ENCODE peak calls at places on chromosome 2, in ten cellular contexts. I, M, H, O, V, F, L, A, N and J are unnamed samples.

GRCh38 chr2:96345403-96345802 is 9.8 kb downstream of the NCAPH start:
- DNase-seq in V (peak), F (peak), I (no peak), N (no peak), L (no peak), A (no peak), O (no peak), M (no peak), H (no peak), J (no peak)

GRCh38 chr2:188979730-188980123 is 5.6 kb downstream of the COL3A1 start:
- DNase-seq in M (no peak), N (no peak), V (no peak), A (no peak), L (no peak), I (no peak), F (peak), H (no peak), O (no peak), J (no peak)

GRCh38 chr2:230871361-230872150 is 6.8 kb downstream of the ITM2C start:
- DNase-seq in N (no peak), M (no peak), V (no peak), O (no peak), L (no peak), A (peak), I (no peak), F (no peak), H (no peak), J (no peak)

GRCh38 chr2:172446524-172447063 is 19.2 kb downstream of the ITGA6 start:
- DNase-seq in V (no peak), F (no peak), H (no peak), O (no peak), A (no peak), L (no peak), N (no peak), I (no peak), M (no peak), J (no peak)

GRCh38 chr2:109304248-109304647 is 175.2 kb downstream of the SH3RF3 start:
- DNase-seq in M (no peak), F (no peak), H (no peak), L (no peak), A (no peak), V (no peak), I (no peak), N (no peak), O (no peak), J (no peak)

GRCh38 chr2:63701406-63701805 is 112.6 kb downstream of the MDH1 start:
- DNase-seq in H (no peak), F (no peak), O (no peak), V (no peak), I (no peak), N (no peak), M (no peak), L (no peak), A (no peak), J (no peak)

GRCh38 chr2:238389985-238390682 is 36.6 kb upstream of the ASB1 start:
- DNase-seq in N (no peak), M (no peak), A (no peak), V (no peak), L (no peak), O (no peak), H (no peak), I (no peak), F (peak), J (peak)

GRCh38 chr2:216657963-216658362 is 24.7 kb downstream of the IGFBP2 start:
- DNase-seq in A (no peak), M (no peak), I (no peak), V (no peak), F (peak), N (no peak), L (no peak), H (no peak), O (no peak), J (no peak)

GRCh38 chr2:135797497-135798274 is 39.3 kb downstream of the LCT start:
- DNase-seq in I (peak), N (peak), V (peak), L (peak), A (peak), M (peak), H (peak), F (peak), O (peak), J (peak)

GRCh38 chr2:11726384-11726783 is 20.0 kb upstream of the LPIN1 start:
- DNase-seq in A (no peak), H (no peak), F (no peak), O (no peak), N (no peak), L (no peak), M (no peak), I (no peak), V (no peak), J (no peak)

GRCh38 chr2:40421643-40422297 is 30.1 kb downstream of the SLC8A1 start:
- DNase-seq in V (no peak), F (no peak), M (no peak), L (no peak), A (no peak), H (no peak), O (no peak), I (no peak), N (no peak), J (no peak)

GRCh38 chr2:17591846-17592245 is 51.4 kb downstream of the VSNL1 start:
- DNase-seq in V (no peak), M (no peak), L (no peak), A (no peak), H (no peak), N (no peak), O (no peak), F (no peak), I (no peak), J (no peak)

GRCh38 chr2:55901322-55901721 is 22.3 kb downstream of the EFEMP1 start:
- DNase-seq in O (no peak), V (no peak), F (peak), I (no peak), A (no peak), M (no peak), N (no peak), L (no peak), H (no peak), J (peak)

GRCh38 chr2:195498176-195498575 is 158.8 kb upstream of the SLC39A10 start:
- DNase-seq in V (peak), H (no peak), O (no peak), F (peak), M (no peak), L (peak), N (no peak), I (no peak), A (no peak), J (peak)

GRCh38 chr2:135997380-135997779 is 12.0 kb upstream of the DARS1 start:
- DNase-seq in A (peak), V (peak), H (peak), N (no peak), M (peak), I (no peak), L (no peak), F (no peak), O (no peak), J (no peak)

GRCh38 chr2:174590346-174590745 is 7.3 kb downstream of the WIPF1 start:
- DNase-seq in N (no peak), H (no peak), M (no peak), O (no peak), V (no peak), I (no peak), L (no peak), A (no peak), F (no peak), J (no peak)

GRCh38 chr2:230658577-230658876 is 54.1 kb upstream of the CAB39 start:
- DNase-seq in H (no peak), L (no peak), M (no peak), O (no peak), I (no peak), N (no peak), F (no peak), V (no peak), A (no peak), J (no peak)

GRCh38 chr2:98634406-98635092 is 26.2 kb downstream of the UNC50 start:
- DNase-seq in O (no peak), A (no peak), N (no peak), F (peak), I (no peak), V (peak), M (peak), H (no peak), L (no peak), J (peak)

GRCh38 chr2:42071762-42072161 is 23.9 kb downstream of the PKDCC start:
- DNase-seq in M (no peak), I (no peak), O (no peak), A (no peak), V (no peak), N (no peak), H (no peak), F (no peak), L (no peak), J (no peak)

GRCh38 chr2:128365217-128365905 is 46.7 kb upstream of the HS6ST1 start:
- DNase-seq in O (no peak), M (no peak), A (no peak), H (no peak), N (no peak), L (no peak), V (peak), I (no peak), F (no peak), J (no peak)

GRCh38 chr2:176099737-176100546 is at the start of gene HOXD12:
- DNase-seq in N (no peak), F (no peak), I (no peak), A (no peak), M (no peak), O (no peak), V (no peak), H (no peak), L (no peak), J (no peak)

GRCh38 chr2:46364797-46365457 is 67.7 kb downstream of the EPAS1 start:
- DNase-seq in A (no peak), H (peak), F (peak), M (peak), N (peak), V (peak), O (no peak), I (peak), L (no peak), J (peak)

GRCh38 chr2:65380243-65380642 is 52.2 kb downstream of the SPRED2 start:
- DNase-seq in H (no peak), L (no peak), N (no peak), M (no peak), I (no peak), A (no peak), O (no peak), V (no peak), F (no peak), J (peak)

GRCh38 chr2:127079358-127079920 is 27.5 kb downstream of the BIN1 start:
- DNase-seq in L (no peak), M (no peak), F (no peak), A (no peak), N (no peak), H (no peak), I (no peak), V (no peak), O (no peak), J (no peak)

GRCh38 chr2:55460562-55460961 is 40.9 kb upstream of the CCDC88A start:
- DNase-seq in V (no peak), M (no peak), L (no peak), N (no peak), H (no peak), O (no peak), I (no peak), A (no peak), F (peak), J (peak)

GRCh38 chr2:165762723-165763122 is 31.3 kb downstream of the GALNT3 start:
- DNase-seq in A (no peak), V (no peak), F (no peak), O (no peak), H (no peak), M (no peak), L (no peak), N (no peak), I (no peak), J (peak)

GRCh38 chr2:34291076-34291475 is 692.0 kb upstream of the FAM98A start:
- DNase-seq in N (no peak), M (no peak), L (no peak), O (no peak), H (no peak), I (no peak), F (no peak), A (no peak), V (no peak), J (no peak)

GRCh38 chr2:166539340-166540162 is 45.5 kb upstream of the SCN7A start:
- DNase-seq in A (peak), I (peak), N (peak), M (peak), V (no peak), O (no peak), F (peak), L (no peak), H (peak), J (peak)

GRCh38 chr2:107072150-107072940 is 186.4 kb upstream of the ST6GAL2 start:
- DNase-seq in H (no peak), N (no peak), I (no peak), M (no peak), F (peak), L (no peak), V (no peak), A (no peak), O (no peak), J (no peak)

GRCh38 chr2:215848679-215849078 is 164.7 kb downstream of the MREG start:
- DNase-seq in F (no peak), H (no peak), A (no peak), L (no peak), I (no peak), N (no peak), M (no peak), O (no peak), V (no peak), J (no peak)

GRCh38 chr2:18378020-18378653 is 182.3 kb downstream of the RDH14 start:
- DNase-seq in A (peak), M (peak), O (no peak), H (peak), I (peak), N (no peak), L (peak), V (peak), F (peak), J (peak)

GRCh38 chr2:196535742-196536141 is 103.8 kb upstream of the CCDC150 start:
- DNase-seq in O (no peak), A (no peak), M (no peak), I (no peak), V (no peak), H (no peak), N (no peak), F (peak), L (no peak), J (peak)

GRCh38 chr2:172869861-172870260 is 134.2 kb downstream of the RAPGEF4 start:
- DNase-seq in A (no peak), L (no peak), F (no peak), I (no peak), O (no peak), N (no peak), H (no peak), V (no peak), M (no peak), J (no peak)

GRCh38 chr2:36663851-36664715 is 32.4 kb upstream of the VIT start:
- DNase-seq in A (no peak), M (no peak), F (peak), V (no peak), L (no peak), O (no peak), N (peak), H (no peak), I (peak), J (peak)

GRCh38 chr2:23135481-23136100 is 249.4 kb upstream of the KLHL29 start:
- DNase-seq in L (no peak), M (peak), V (peak), F (no peak), H (no peak), O (no peak), N (no peak), I (peak), A (no peak), J (peak)

DNA sequence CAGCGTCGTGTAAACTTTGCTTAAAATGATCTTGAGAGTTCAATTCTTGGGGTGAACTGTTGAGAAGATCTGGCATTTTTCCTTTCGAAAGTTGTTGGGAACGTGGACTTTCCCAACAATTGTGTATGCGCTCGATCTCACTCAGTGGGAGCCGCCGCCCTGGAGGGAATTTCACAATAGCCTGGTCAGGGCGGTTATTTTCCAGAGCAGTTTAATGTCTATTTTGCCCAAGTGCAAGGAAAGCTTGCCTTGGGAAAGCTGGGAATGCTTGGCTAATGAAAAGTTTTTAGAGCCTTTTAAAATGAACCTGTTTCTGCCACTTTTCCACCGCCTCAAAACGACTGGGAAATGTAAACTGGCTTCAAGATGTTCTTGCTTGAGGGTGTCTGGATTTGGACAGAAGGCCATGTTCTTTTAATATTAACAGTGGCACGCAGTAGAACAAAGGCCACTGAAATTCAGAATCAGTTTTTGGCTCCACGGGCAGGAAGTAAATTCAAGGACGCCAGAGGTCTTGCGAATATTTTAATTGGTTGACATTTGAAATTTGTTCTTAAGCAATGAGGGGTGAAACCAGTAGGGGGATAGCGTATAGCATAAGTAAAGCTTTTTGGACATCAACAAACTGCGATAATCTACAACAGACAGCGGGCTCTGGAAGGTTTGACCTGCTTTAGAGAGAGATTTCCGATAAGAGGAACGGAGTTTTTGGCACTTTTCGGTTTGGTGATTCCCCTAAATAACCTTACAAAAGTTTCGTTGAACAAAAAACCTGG is 1.2 kb downstream of the CFLAR start:
- DNase-seq in A (no peak), M (no peak), O (no peak), H (no peak), V (no peak), I (peak), N (peak), F (peak), L (no peak), J (peak)
- TF ChIP-seq CTCF in A (peak), M (no peak), O (no peak), H (peak), V (no peak), I (peak), N (peak), F (peak), L (peak), J (peak)

GRCh38 chr2:58215429-58215828 is 25.7 kb downstream of the FANCL start:
- DNase-seq in M (no peak), N (no peak), V (no peak), I (no peak), O (no peak), L (no peak), H (no peak), F (peak), A (no peak), J (no peak)
- TF ChIP-seq CTCF in M (no peak), N (no peak), V (no peak), I (no peak), O (no peak), L (no peak), H (no peak), F (no peak), A (no peak), J (no peak)

GRCh38 chr2:85017436-85018048 is 46.6 kb downstream of the KCMF1 start:
- DNase-seq in A (no peak), H (no peak), F (peak), V (no peak), L (no peak), O (no peak), N (no peak), I (no peak), M (no peak), J (no peak)
- TF ChIP-seq CTCF in A (peak), H (peak), F (peak), V (no peak), L (peak), O (no peak), N (peak), I (peak), M (peak), J (peak)

GRCh38 chr2:221570321-221571107 is 1.6 kb downstream of the EPHA4 start:
- DNase-seq in N (no peak), L (no peak), M (peak), A (no peak), F (peak), H (peak), O (peak), V (peak), I (peak), J (no peak)
- TF ChIP-seq CTCF in N (peak), L (peak), M (no peak), A (no peak), F (peak), H (no peak), O (no peak), V (no peak), I (no peak), J (no peak)

GRCh38 chr2:241678307-241678706 is 8.3 kb downstream of the DTYMK start:
- DNase-seq in A (no peak), O (no peak), N (no peak), V (no peak), I (no peak), F (no peak), L (no peak), H (no peak), M (no peak), J (no peak)

GRCh38 chr2:241677392-241677791 is 9.2 kb downstream of the DTYMK start:
- DNase-seq in H (no peak), N (no peak), M (no peak), I (no peak), O (no peak), F (no peak), V (no peak), A (no peak), L (no peak), J (no peak)

GRCh38 chr2:241673797-241674725 is 12.6 kb downstream of the DTYMK start:
- DNase-seq in L (no peak), V (peak), M (no peak), F (peak), N (no peak), A (no peak), H (no peak), O (no peak), I (peak), J (no peak)

GRCh38 chr2:241676665-241677064 is 9.9 kb downstream of the DTYMK start:
- DNase-seq in N (no peak), F (no peak), L (no peak), V (no peak), M (no peak), I (no peak), O (no peak), A (no peak), H (no peak), J (no peak)

DNA sequence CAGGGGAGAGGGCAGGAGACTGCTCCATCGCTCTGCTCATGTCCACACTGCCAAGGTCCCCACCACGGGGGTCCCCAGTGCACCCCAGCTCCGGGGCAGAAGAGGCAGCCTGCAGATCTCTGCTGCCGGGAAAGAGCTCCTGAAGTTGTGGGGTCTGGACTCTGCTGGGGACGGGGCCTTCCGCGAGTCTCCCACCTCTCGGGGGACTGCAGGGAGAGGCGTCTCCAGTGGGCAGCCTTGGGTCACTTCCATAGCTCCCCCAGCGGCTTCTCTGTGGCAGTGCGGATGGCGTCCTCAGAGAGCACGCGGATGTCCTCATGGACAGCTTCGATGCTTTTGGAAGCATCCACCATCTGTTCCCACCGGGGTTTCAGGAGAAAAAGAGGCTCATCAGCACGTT is 10.7 kb downstream of the DTYMK start:
- DNase-seq in O (no peak), I (no peak), N (no peak), V (no peak), A (no peak), H (no peak), M (no peak), L (no peak), F (no peak), J (no peak)
- TF ChIP-seq CTCF in O (no peak), I (no peak), N (no peak), V (no peak), A (no peak), H (no peak), M (no peak), L (no peak), F (peak), J (no peak)